ENCODE peak calls at places on chromosome 6, in six cellular contexts. P, W, A, D, X and G are unnamed samples.

GRCh38 chr6:43471399-43471798 is 6.0 kb upstream of the TJAP1 start:
- DNase-seq in X (no peak), D (no peak), W (no peak), P (no peak), A (no peak), G (no peak)

GRCh38 chr6:20572940-20573339 is 38.7 kb downstream of the CDKAL1 start:
- DNase-seq in D (no peak), X (no peak), P (peak), W (no peak), A (peak), G (no peak)

GRCh38 chr6:156776470-156776840 is 723 bp upstream of the ARID1B start:
- DNase-seq in D (no peak), P (no peak), X (no peak), W (no peak), A (peak), G (no peak)

GRCh38 chr6:3337521-3338350 is 79.0 kb downstream of the PSMG4 start:
- DNase-seq in W (no peak), D (no peak), X (no peak), A (no peak), P (no peak), G (no peak)

GRCh38 chr6:157652601-157653363 is 170.3 kb upstream of the SNX9 start:
- DNase-seq in P (no peak), A (no peak), W (no peak), D (no peak), X (no peak), G (no peak)

GRCh38 chr6:56904068-56904467 is 50.8 kb upstream of the BEND6 start:
- DNase-seq in P (no peak), A (no peak), W (no peak), D (no peak), X (no peak), G (no peak)

GRCh38 chr6:54431466-54431865 is 123.2 kb downstream of the TINAG start:
- DNase-seq in X (no peak), W (no peak), P (peak), D (no peak), A (peak), G (no peak)

GRCh38 chr6:168222261-168222660 is 97.3 kb downstream of the DACT2 start:
- DNase-seq in P (no peak), X (no peak), D (peak), A (no peak), W (no peak), G (no peak)

GRCh38 chr6:38640216-38640909 is 634 bp upstream of the BTBD9 start:
- DNase-seq in A (no peak), W (no peak), D (peak), P (no peak), X (no peak), G (peak)

GRCh38 chr6:98980814-98981213 is 33.1 kb upstream of the FBXL4 start:
- DNase-seq in A (no peak), D (no peak), P (no peak), W (no peak), X (no peak), G (no peak)

GRCh38 chr6:57094689-57095088 is 4.7 kb downstream of the ZNF451 start:
- DNase-seq in X (no peak), D (no peak), W (no peak), P (no peak), A (no peak), G (no peak)

GRCh38 chr6:156816505-156816904 is 39.3 kb downstream of the ARID1B start:
- DNase-seq in W (no peak), A (no peak), D (peak), X (no peak), P (no peak), G (no peak)

GRCh38 chr6:72624557-72625160 is 2.8 kb downstream of the KCNQ5 start:
- DNase-seq in W (no peak), A (peak), X (no peak), D (no peak), P (no peak), G (no peak)

GRCh38 chr6:33979750-33980149 is 166.1 kb downstream of the GRM4 start:
- DNase-seq in A (no peak), W (no peak), X (no peak), P (no peak), D (peak), G (no peak)

GRCh38 chr6:63910863-63911665 is 275.5 kb downstream of the PHF3 start:
- DNase-seq in A (no peak), W (no peak), X (no peak), P (no peak), D (no peak), G (no peak)

GRCh38 chr6:1363729-1364572 is 25.4 kb upstream of the FOXF2 start:
- DNase-seq in D (no peak), W (no peak), A (peak), P (peak), X (no peak), G (no peak)

GRCh38 chr6:72939029-72939428 is 286.3 kb downstream of the KHDC1L start:
- DNase-seq in X (no peak), A (no peak), D (no peak), W (no peak), P (no peak), G (no peak)

GRCh38 chr6:170429457-170429856 is 122.9 kb downstream of the FAM120B start:
- DNase-seq in P (no peak), W (no peak), D (no peak), A (no peak), X (peak), G (peak)

GRCh38 chr6:138088307-138088744 is 18.9 kb downstream of the PERP start:
- DNase-seq in D (no peak), X (no peak), P (peak), W (no peak), A (peak), G (no peak)

GRCh38 chr6:130020106-130020851 is 1.9 kb downstream of the L3MBTL3 start:
- DNase-seq in A (peak), P (no peak), X (no peak), D (peak), W (peak), G (no peak)

GRCh38 chr6:75481936-75482593 is 11.5 kb downstream of the FILIP1 start:
- DNase-seq in W (no peak), P (no peak), D (no peak), X (no peak), A (no peak), G (no peak)

GRCh38 chr6:15317934-15318902 is 72.3 kb downstream of the JARID2 start:
- DNase-seq in A (no peak), W (no peak), X (no peak), D (no peak), P (no peak), G (no peak)

GRCh38 chr6:132400641-132401119 is 595 bp downstream of the MOXD1 start:
- DNase-seq in A (no peak), D (no peak), W (no peak), X (no peak), P (no peak), G (no peak)

GRCh38 chr6:73739097-73739496 is 43.1 kb downstream of the CD109 start:
- DNase-seq in W (no peak), D (no peak), P (no peak), X (no peak), A (peak), G (no peak)

GRCh38 chr6:165737396-165737795 is 74.4 kb upstream of the PDE10A start:
- DNase-seq in A (no peak), W (no peak), D (no peak), P (no peak), X (no peak), G (no peak)

GRCh38 chr6:73803562-73804221 is 107.7 kb downstream of the CD109 start:
- DNase-seq in P (peak), D (no peak), X (no peak), W (peak), A (peak), G (no peak)

GRCh38 chr6:30013296-30013922 is 47.7 kb upstream of the POLR1H start:
- DNase-seq in W (peak), P (no peak), X (no peak), A (no peak), D (no peak), G (peak)

GRCh38 chr6:20028562-20028961 is 183.7 kb downstream of the MBOAT1 start:
- DNase-seq in P (no peak), X (no peak), D (no peak), A (no peak), W (no peak), G (no peak)

GRCh38 chr6:41546475-41546865 is 289 bp downstream of the FOXP4 start:
- DNase-seq in W (no peak), A (peak), P (no peak), X (no peak), D (peak), G (no peak)

GRCh38 chr6:13261464-13261994 is 66.8 kb downstream of the TBC1D7 start:
- DNase-seq in P (no peak), D (no peak), W (no peak), X (no peak), A (no peak), G (no peak)

GRCh38 chr6:46042355-46042999 is 26.8 kb upstream of the CLIC5 start:
- DNase-seq in P (peak), W (no peak), A (peak), D (no peak), X (no peak), G (peak)